ENCODE peak calls at places on chromosomes 2 and 18, in four cellular contexts. One of them, this sample, is unnamed.

GRCh38 chr2:106197878-106198277 is 3.8 kb upstream of the UXS1 start:
- DNase-seq in epithelial cell of esophagus: peak
- DNase-seq in upper lobe of right lung: no peak
- DNase-seq in Panc1: no peak
- DNase-seq in this sample: no peak

GRCh38 chr2:11344956-11345671 is 678 bp upstream of the ROCK2 start:
- DNase-seq in upper lobe of right lung: peak
- DNase-seq in Panc1: no peak
- DNase-seq in epithelial cell of esophagus: peak
- DNase-seq in this sample: peak

GRCh38 chr2:192017844-192018243 is 171.0 kb upstream of the CAVIN2 start:
- DNase-seq in epithelial cell of esophagus: no peak
- DNase-seq in Panc1: no peak
- DNase-seq in upper lobe of right lung: no peak
- DNase-seq in this sample: no peak

GRCh38 chr2:122417114-122417513 is 661.7 kb downstream of the TSN start:
- DNase-seq in epithelial cell of esophagus: no peak
- DNase-seq in upper lobe of right lung: no peak
- DNase-seq in Panc1: no peak
- DNase-seq in this sample: no peak

GRCh38 chr2:206084468-206084869 is 1.5 kb downstream of the INO80D start:
- DNase-seq in epithelial cell of esophagus: peak
- DNase-seq in Panc1: peak
- DNase-seq in upper lobe of right lung: peak
- DNase-seq in this sample: peak

GRCh38 chr2:69798466-69798908 is 31.0 kb upstream of the GMCL1 start:
- DNase-seq in epithelial cell of esophagus: peak
- DNase-seq in Panc1: no peak
- DNase-seq in upper lobe of right lung: no peak
- DNase-seq in this sample: no peak

GRCh38 chr2:148552675-148553331 is 91.7 kb upstream of the EPC2 start:
- DNase-seq in Panc1: no peak
- DNase-seq in epithelial cell of esophagus: no peak
- DNase-seq in upper lobe of right lung: no peak
- DNase-seq in this sample: no peak

GRCh38 chr2:65549262-65550036 is 117.0 kb upstream of the SPRED2 start:
- DNase-seq in upper lobe of right lung: no peak
- DNase-seq in epithelial cell of esophagus: no peak
- DNase-seq in Panc1: no peak
- DNase-seq in this sample: no peak

GRCh38 chr18:23281626-23282436 is 146.5 kb downstream of the CABLES1 start:
- DNase-seq in epithelial cell of esophagus: peak
- DNase-seq in Panc1: no peak
- DNase-seq in upper lobe of right lung: no peak
- DNase-seq in this sample: peak

GRCh38 chr18:22173928-22174301 is 4.5 kb downstream of the GATA6 start:
- DNase-seq in epithelial cell of esophagus: no peak
- DNase-seq in upper lobe of right lung: no peak
- DNase-seq in Panc1: no peak
- DNase-seq in this sample: no peak

GRCh38 chr18:13809025-13809384 is 14.9 kb upstream of the MC5R start:
- DNase-seq in Panc1: no peak
- DNase-seq in upper lobe of right lung: no peak
- DNase-seq in epithelial cell of esophagus: peak
- DNase-seq in this sample: no peak

GRCh38 chr18:57705861-57706590 is 84.4 kb upstream of the NARS1 start:
- DNase-seq in upper lobe of right lung: no peak
- DNase-seq in Panc1: no peak
- DNase-seq in epithelial cell of esophagus: no peak
- DNase-seq in this sample: no peak

GRCh38 chr18:66601649-66602048 is 2.2 kb downstream of the CDH19 start:
- DNase-seq in Panc1: no peak
- DNase-seq in upper lobe of right lung: no peak
- DNase-seq in epithelial cell of esophagus: no peak
- DNase-seq in this sample: no peak

GRCh38 chr2:209391776-209392401 is 32.0 kb upstream of the MAP2 start:
- DNase-seq in epithelial cell of esophagus: peak
- DNase-seq in Panc1: no peak
- DNase-seq in upper lobe of right lung: no peak
- DNase-seq in this sample: no peak

GRCh38 chr2:176892818-176893217 is 319.8 kb upstream of the HNRNPA3 start:
- DNase-seq in epithelial cell of esophagus: no peak
- DNase-seq in Panc1: no peak
- DNase-seq in upper lobe of right lung: no peak
- DNase-seq in this sample: no peak

GRCh38 chr2:40844353-40845277 is 392.7 kb upstream of the SLC8A1 start:
- DNase-seq in upper lobe of right lung: no peak
- DNase-seq in epithelial cell of esophagus: peak
- DNase-seq in Panc1: no peak
- DNase-seq in this sample: no peak

GRCh38 chr2:111119847-111120252 is 864 bp upstream of the BCL2L11 start:
- DNase-seq in epithelial cell of esophagus: no peak
- DNase-seq in upper lobe of right lung: no peak
- DNase-seq in Panc1: no peak
- DNase-seq in this sample: no peak
- H3K4me3 ChIP-seq in epithelial cell of esophagus: peak
- H3K4me3 ChIP-seq in upper lobe of right lung: peak
- H3K4me3 ChIP-seq in Panc1: peak
- H3K4me3 ChIP-seq in this sample: peak

DNA sequence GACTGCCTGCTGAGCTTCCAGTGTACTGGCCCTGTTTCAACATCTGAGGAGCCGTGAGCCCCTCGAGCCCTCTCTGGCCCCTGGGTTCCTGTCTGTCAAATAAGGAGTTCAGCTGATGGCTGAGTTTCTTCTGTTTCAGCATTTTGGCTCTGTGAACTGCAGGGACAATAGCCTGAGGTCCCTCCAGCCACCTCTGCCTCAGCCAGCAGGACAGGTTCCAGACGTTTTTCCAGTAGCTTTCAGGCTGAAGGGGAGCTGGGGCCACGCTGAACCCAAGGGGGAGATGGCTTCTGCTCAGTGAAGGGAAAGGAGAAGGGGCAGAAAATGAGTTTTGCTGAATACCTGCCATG is 5.4 kb downstream of the SLC35F6 start:
- DNase-seq in upper lobe of right lung: no peak
- DNase-seq in Panc1: no peak
- DNase-seq in epithelial cell of esophagus: no peak
- DNase-seq in this sample: no peak
- H3K4me3 ChIP-seq in upper lobe of right lung: no peak
- H3K4me3 ChIP-seq in Panc1: no peak
- H3K4me3 ChIP-seq in epithelial cell of esophagus: no peak
- H3K4me3 ChIP-seq in this sample: peak

GRCh38 chr18:3655254-3655554 is 205.2 kb downstream of the TGIF1 start:
- DNase-seq in Panc1: no peak
- DNase-seq in epithelial cell of esophagus: no peak
- DNase-seq in upper lobe of right lung: no peak
- DNase-seq in this sample: no peak

GRCh38 chr18:3652380-3653262 is 202.6 kb downstream of the TGIF1 start:
- DNase-seq in Panc1: peak
- DNase-seq in epithelial cell of esophagus: peak
- DNase-seq in upper lobe of right lung: no peak
- DNase-seq in this sample: peak

GRCh38 chr18:3653859-3654441 is 204.0 kb downstream of the TGIF1 start:
- DNase-seq in epithelial cell of esophagus: no peak
- DNase-seq in Panc1: peak
- DNase-seq in upper lobe of right lung: no peak
- DNase-seq in this sample: no peak

GRCh38 chr18:3654442-3655253 is 204.7 kb downstream of the TGIF1 start:
- DNase-seq in Panc1: no peak
- DNase-seq in upper lobe of right lung: no peak
- DNase-seq in epithelial cell of esophagus: no peak
- DNase-seq in this sample: no peak

DNA sequence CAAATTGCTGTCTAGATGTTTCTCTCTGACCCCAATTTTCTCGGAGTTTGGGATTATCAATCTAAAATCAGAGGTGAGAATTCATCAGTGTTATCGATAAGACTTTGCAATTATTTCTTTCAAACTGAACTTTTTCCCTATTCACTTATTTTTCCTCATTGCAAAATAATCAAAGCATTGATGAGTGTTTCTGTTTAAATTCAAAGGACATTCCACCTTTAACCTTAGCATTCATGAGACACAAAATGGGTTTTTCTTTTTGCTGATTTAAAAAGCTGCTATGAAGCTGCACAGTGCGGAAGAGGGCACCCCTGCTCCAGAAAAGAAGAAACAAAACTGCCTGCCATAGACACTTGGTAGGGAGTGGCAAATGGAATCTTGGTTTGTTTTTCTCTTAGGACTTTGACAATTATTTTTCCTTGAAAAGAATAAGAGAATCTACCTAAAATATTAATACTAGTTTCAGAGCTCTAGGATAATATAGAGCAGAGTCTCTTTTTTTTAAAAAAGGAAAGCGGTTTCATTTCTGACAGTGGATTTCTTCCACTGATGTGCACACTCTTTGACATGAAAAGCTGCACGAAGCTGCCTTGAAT is 203.4 kb downstream of the TGIF1 start:
- DNase-seq in epithelial cell of esophagus: no peak
- DNase-seq in upper lobe of right lung: no peak
- DNase-seq in Panc1: no peak
- DNase-seq in this sample: no peak
- H3K4me3 ChIP-seq in epithelial cell of esophagus: no peak
- H3K4me3 ChIP-seq in upper lobe of right lung: no peak
- H3K4me3 ChIP-seq in Panc1: peak
- H3K4me3 ChIP-seq in this sample: peak

DNA sequence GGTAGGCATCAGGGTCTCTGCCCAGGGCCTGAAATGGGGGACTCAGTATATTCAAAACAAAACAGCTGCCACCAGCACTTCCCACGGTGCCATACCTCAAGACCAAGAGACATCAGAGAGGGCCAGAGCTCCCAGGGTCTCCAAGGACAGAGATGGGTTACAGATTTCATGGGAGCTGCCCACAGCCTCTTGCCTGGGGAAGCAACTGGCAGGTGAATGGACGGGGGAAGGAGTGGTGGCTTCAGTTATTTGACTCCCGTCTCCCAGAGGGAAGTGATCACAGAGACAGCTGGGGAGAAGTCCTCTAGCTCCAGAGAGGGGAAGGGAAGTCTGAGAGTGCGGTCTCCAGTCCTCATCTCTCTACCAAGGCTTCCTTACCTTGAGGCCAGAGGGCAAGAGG is 15.8 kb upstream of the SFXN5 start:
- DNase-seq in Panc1: no peak
- DNase-seq in epithelial cell of esophagus: no peak
- DNase-seq in upper lobe of right lung: no peak
- DNase-seq in this sample: no peak
- H3K4me3 ChIP-seq in Panc1: no peak
- H3K4me3 ChIP-seq in epithelial cell of esophagus: no peak
- H3K4me3 ChIP-seq in upper lobe of right lung: no peak
- H3K4me3 ChIP-seq in this sample: no peak

GRCh38 chr2:231663458-231664290 is 44.7 kb upstream of the PTMA start:
- DNase-seq in epithelial cell of esophagus: no peak
- DNase-seq in Panc1: no peak
- DNase-seq in upper lobe of right lung: no peak
- DNase-seq in this sample: no peak

GRCh38 chr2:231661422-231662027 is 46.8 kb upstream of the PTMA start:
- DNase-seq in upper lobe of right lung: no peak
- DNase-seq in epithelial cell of esophagus: no peak
- DNase-seq in Panc1: no peak
- DNase-seq in this sample: no peak

GRCh38 chr2:231662028-231662810 is 46.1 kb upstream of the PTMA start:
- DNase-seq in Panc1: peak
- DNase-seq in epithelial cell of esophagus: peak
- DNase-seq in upper lobe of right lung: peak
- DNase-seq in this sample: peak

GRCh38 chr2:231664727-231665126 is 43.6 kb upstream of the PTMA start:
- DNase-seq in upper lobe of right lung: no peak
- DNase-seq in epithelial cell of esophagus: no peak
- DNase-seq in Panc1: no peak
- DNase-seq in this sample: no peak

GRCh38 chr2:231662811-231663457 is 45.4 kb upstream of the PTMA start:
- DNase-seq in upper lobe of right lung: no peak
- DNase-seq in epithelial cell of esophagus: no peak
- DNase-seq in Panc1: no peak
- DNase-seq in this sample: no peak
- H3K4me3 ChIP-seq in upper lobe of right lung: peak
- H3K4me3 ChIP-seq in epithelial cell of esophagus: peak
- H3K4me3 ChIP-seq in Panc1: peak
- H3K4me3 ChIP-seq in this sample: peak